ENCODE peak calls at places on chromosomes 7 and 10, in ten cellular contexts. A, P, Z, X, N, T, K, V, E and O are unnamed samples.

GRCh38 chr7:92843781-92844180 is 7.4 kb upstream of the CDK6 start:
- ATAC-seq in N (no peak), Z (no peak), K (no peak), A (no peak), E (no peak), X (no peak), P (no peak), V (no peak), T (no peak), O (no peak)

GRCh38 chr10:119781498-119781897 is 55.6 kb downstream of the INPP5F start:
- ATAC-seq in X (no peak), V (no peak), A (no peak), P (no peak), K (no peak), E (no peak), T (no peak), N (no peak), Z (no peak), O (no peak)

GRCh38 chr7:91230100-91230499 is 34.1 kb upstream of the FZD1 start:
- ATAC-seq in N (no peak), E (no peak), P (no peak), Z (no peak), X (no peak), A (no peak), V (no peak), K (no peak), T (no peak), O (no peak)

GRCh38 chr10:103479135-103479534 is at the start of gene CALHM3:
- ATAC-seq in N (peak), E (peak), V (no peak), A (no peak), P (no peak), K (peak), X (no peak), T (no peak), Z (no peak), O (no peak)

GRCh38 chr7:93043393-93043985 is 74.3 kb downstream of the SAMD9 start:
- ATAC-seq in A (peak), N (no peak), K (peak), X (no peak), Z (peak), T (no peak), E (no peak), V (no peak), P (peak), O (no peak)

GRCh38 chr10:73648252-73648651 is 7.0 kb upstream of the MYOZ1 start:
- ATAC-seq in X (no peak), K (peak), E (no peak), N (no peak), P (peak), A (peak), V (no peak), T (no peak), Z (peak), O (no peak)

GRCh38 chr7:18520450-18521235 is 25.1 kb downstream of the HDAC9 start:
- ATAC-seq in P (no peak), T (no peak), X (no peak), Z (peak), E (no peak), A (no peak), V (no peak), K (no peak), N (peak), O (no peak)

GRCh38 chr10:7233259-7233991 is 177.4 kb downstream of the SFMBT2 start:
- ATAC-seq in N (peak), P (no peak), V (no peak), Z (no peak), E (peak), A (peak), X (no peak), K (no peak), T (no peak), O (peak)

GRCh38 chr10:91391915-91392314 is 18.2 kb upstream of the HECTD2 start:
- ATAC-seq in P (no peak), K (no peak), N (no peak), Z (no peak), E (no peak), A (no peak), V (no peak), X (no peak), T (no peak), O (no peak)

GRCh38 chr10:33609546-33609945 is 275.1 kb upstream of the NRP1 start:
- ATAC-seq in P (no peak), Z (no peak), E (no peak), T (no peak), N (peak), A (no peak), V (no peak), K (no peak), X (no peak), O (no peak)

GRCh38 chr10:78199759-78200158 is 166.1 kb downstream of the RPS24 start:
- ATAC-seq in E (no peak), P (no peak), T (no peak), Z (no peak), V (no peak), K (no peak), A (no peak), X (no peak), N (no peak), O (no peak)